ENCODE peak calls at places on chromosomes 13 and 19, in four cellular contexts. One of them, this sample, is unnamed.

GRCh38 chr19:6071840-6072239 is 38.5 kb downstream of the RFX2 start:
- DNase-seq in A549: no peak
- DNase-seq in NCI-H774: no peak
- DNase-seq in C1 segment of cervical spinal cord: no peak
- DNase-seq in this sample: no peak

GRCh38 chr19:31152906-31153305 is 196.3 kb downstream of the TSHZ3 start:
- DNase-seq in A549: no peak
- DNase-seq in C1 segment of cervical spinal cord: no peak
- DNase-seq in NCI-H774: no peak
- DNase-seq in this sample: no peak

GRCh38 chr13:41520016-41520698 is 62.8 kb downstream of the RGCC start:
- DNase-seq in C1 segment of cervical spinal cord: no peak
- DNase-seq in A549: no peak
- DNase-seq in NCI-H774: no peak
- DNase-seq in this sample: no peak

GRCh38 chr19:38657633-38658222 is 10.3 kb downstream of the ACTN4 start:
- DNase-seq in C1 segment of cervical spinal cord: no peak
- DNase-seq in NCI-H774: no peak
- DNase-seq in A549: peak
- DNase-seq in this sample: no peak

GRCh38 chr19:32750441-32751055 is 31.0 kb downstream of the TDRD12 start:
- DNase-seq in C1 segment of cervical spinal cord: no peak
- DNase-seq in NCI-H774: no peak
- DNase-seq in A549: no peak
- DNase-seq in this sample: no peak

GRCh38 chr13:42027286-42027685 is 21.2 kb upstream of the DGKH start:
- DNase-seq in C1 segment of cervical spinal cord: no peak
- DNase-seq in A549: no peak
- DNase-seq in NCI-H774: no peak
- DNase-seq in this sample: no peak

GRCh38 chr19:20244356-20244755 is 77.3 kb downstream of the ZNF486 start:
- DNase-seq in A549: no peak
- DNase-seq in NCI-H774: no peak
- DNase-seq in C1 segment of cervical spinal cord: no peak
- DNase-seq in this sample: no peak

GRCh38 chr19:5205388-5205787 is 135.2 kb downstream of the PTPRS start:
- DNase-seq in NCI-H774: no peak
- DNase-seq in A549: no peak
- DNase-seq in C1 segment of cervical spinal cord: no peak
- DNase-seq in this sample: no peak

GRCh38 chr19:14187586-14187985 is 18.4 kb downstream of the ADGRL1 start:
- DNase-seq in C1 segment of cervical spinal cord: no peak
- DNase-seq in A549: no peak
- DNase-seq in NCI-H774: no peak
- DNase-seq in this sample: no peak

GRCh38 chr13:87671824-87672603 is 843 bp downstream of the SLITRK5 start:
- DNase-seq in C1 segment of cervical spinal cord: peak
- DNase-seq in A549: no peak
- DNase-seq in NCI-H774: no peak
- DNase-seq in this sample: peak

GRCh38 chr13:65789815-65790214 is 1440.3 kb downstream of the PCDH9 start:
- DNase-seq in A549: no peak
- DNase-seq in C1 segment of cervical spinal cord: no peak
- DNase-seq in NCI-H774: no peak
- DNase-seq in this sample: no peak

GRCh38 chr13:107301724-107302374 is 733.9 kb upstream of the ARGLU1 start:
- DNase-seq in C1 segment of cervical spinal cord: no peak
- DNase-seq in NCI-H774: peak
- DNase-seq in A549: no peak
- DNase-seq in this sample: no peak

GRCh38 chr13:80571346-80572307 is 230.7 kb upstream of the SPRY2 start:
- DNase-seq in NCI-H774: no peak
- DNase-seq in C1 segment of cervical spinal cord: no peak
- DNase-seq in A549: no peak
- DNase-seq in this sample: no peak

GRCh38 chr13:75153834-75154233 is 328.1 kb downstream of the TBC1D4 start:
- DNase-seq in NCI-H774: no peak
- DNase-seq in C1 segment of cervical spinal cord: no peak
- DNase-seq in A549: no peak
- DNase-seq in this sample: no peak

This sample was measured in coronary artery.